ENCODE peak calls at places on chromosomes 16 and 17, in four cellular contexts. One of them, this sample, is unnamed.

GRCh38 chr17:72487731-72488325 is 367.0 kb downstream of the SOX9 start:
- DNase-seq in effector memory CD8-positive, alpha-beta T cell: no peak
- DNase-seq in cerebellar cortex: no peak
- DNase-seq in stomach: no peak
- DNase-seq in this sample: no peak

GRCh38 chr17:62164712-62165377 is 99.8 kb upstream of the MED13 start:
- DNase-seq in effector memory CD8-positive, alpha-beta T cell: no peak
- DNase-seq in cerebellar cortex: no peak
- DNase-seq in stomach: no peak
- DNase-seq in this sample: no peak

GRCh38 chr17:1203967-1204291 is 24.1 kb upstream of the ABR start:
- DNase-seq in effector memory CD8-positive, alpha-beta T cell: no peak
- DNase-seq in cerebellar cortex: no peak
- DNase-seq in stomach: no peak
- DNase-seq in this sample: no peak

GRCh38 chr17:19724501-19725420 is 8.4 kb upstream of the SLC47A2 start:
- DNase-seq in effector memory CD8-positive, alpha-beta T cell: peak
- DNase-seq in cerebellar cortex: peak
- DNase-seq in stomach: peak
- DNase-seq in this sample: no peak

GRCh38 chr16:1771072-1771863 is at the start of gene NME3:
- DNase-seq in effector memory CD8-positive, alpha-beta T cell: peak
- DNase-seq in cerebellar cortex: no peak
- DNase-seq in stomach: peak
- DNase-seq in this sample: peak

GRCh38 chr17:28216528-28216927 is 102.5 kb upstream of the TMEM97 start:
- DNase-seq in effector memory CD8-positive, alpha-beta T cell: no peak
- DNase-seq in cerebellar cortex: no peak
- DNase-seq in stomach: no peak
- DNase-seq in this sample: no peak

GRCh38 chr16:65012357-65012756 is 109.5 kb downstream of the CDH11 start:
- DNase-seq in effector memory CD8-positive, alpha-beta T cell: no peak
- DNase-seq in cerebellar cortex: no peak
- DNase-seq in stomach: no peak
- DNase-seq in this sample: no peak

GRCh38 chr17:57553525-57553924 is 191.6 kb downstream of the CCDC182 start:
- DNase-seq in effector memory CD8-positive, alpha-beta T cell: no peak
- DNase-seq in cerebellar cortex: no peak
- DNase-seq in stomach: no peak
- DNase-seq in this sample: no peak

GRCh38 chr16:1428511-1428910 is 2.4 kb upstream of the PERCC1 start:
- DNase-seq in effector memory CD8-positive, alpha-beta T cell: no peak
- DNase-seq in cerebellar cortex: no peak
- DNase-seq in stomach: no peak
- DNase-seq in this sample: no peak

GRCh38 chr17:59620064-59620359 is 317 bp downstream of the CLTC start:
- DNase-seq in effector memory CD8-positive, alpha-beta T cell: no peak
- DNase-seq in cerebellar cortex: no peak
- DNase-seq in stomach: no peak
- DNase-seq in this sample: no peak

GRCh38 chr17:72120878-72121163 is at the start of gene SOX9:
- DNase-seq in effector memory CD8-positive, alpha-beta T cell: no peak
- DNase-seq in cerebellar cortex: peak
- DNase-seq in stomach: peak
- DNase-seq in this sample: peak

GRCh38 chr17:81333626-81334368 is 38.7 kb upstream of the SLC38A10 start:
- DNase-seq in effector memory CD8-positive, alpha-beta T cell: no peak
- DNase-seq in cerebellar cortex: no peak
- DNase-seq in stomach: no peak
- DNase-seq in this sample: no peak